ENCODE peak calls at places on chromosomes 2 and 18, in nine cellular contexts. G is 8988T; R is C1 segment of cervical spinal cord; Q is frontal cortex; V is activated CD4-positive, CD25-positive, alpha-beta regulatory T cell treated with anti-CD3 and anti-CD28 coated beads, Interleukin-2, amount 50 U/mL, for 72 hours; Z is GM10248; U is cardiac muscle cell; B is heart right ventricle; Y is LoVo. K is an unnamed sample.

GRCh38 chr18:23990474-23991410 is 23.8 kb upstream of the TTC39C start:
- DNase-seq in G (no peak), R (no peak), Q (no peak), V (no peak), Z (no peak), U (no peak), B (no peak), Y (no peak), K (no peak)

GRCh38 chr2:36371963-36372391 is 16.4 kb downstream of the CRIM1 start:
- DNase-seq in G (no peak), R (no peak), Q (no peak), V (no peak), Z (no peak), U (peak; percentile 92), B (no peak), Y (peak; percentile 57), K (no peak)

GRCh38 chr2:3864943-3865664 is 161.7 kb downstream of the DCDC2C start:
- DNase-seq in G (no peak), R (no peak), Q (no peak), V (no peak), Z (no peak), U (no peak), B (no peak), Y (no peak), K (peak; percentile 72)

GRCh38 chr2:105142239-105142638 is 99.3 kb upstream of the GPR45 start:
- DNase-seq in G (no peak), R (no peak), Q (no peak), V (no peak), Z (no peak), U (no peak), B (no peak), Y (no peak), K (no peak)

GRCh38 chr2:195092341-195092740 is 564.7 kb upstream of the SLC39A10 start:
- DNase-seq in G (no peak), R (no peak), Q (no peak), V (no peak), Z (no peak), U (no peak), B (no peak), Y (no peak), K (no peak)

GRCh38 chr2:120318626-120319025 is 27.3 kb upstream of the INHBB start:
- DNase-seq in G (no peak), R (peak; percentile 16), Q (peak; percentile 48), V (no peak), Z (no peak), U (peak; percentile 57), B (peak; percentile 67), Y (no peak), K (no peak)

GRCh38 chr2:157875720-157876065 is 437 bp downstream of the ACVR1 start:
- DNase-seq in G (no peak), R (peak; percentile 82), Q (no peak), V (peak; percentile 77), Z (peak; percentile 57), U (no peak), B (peak; percentile 68), Y (peak; percentile 47), K (peak; percentile 87)

GRCh38 chr2:105760191-105760590 is 15.5 kb downstream of the NCK2 start:
- DNase-seq in G (no peak), R (no peak), Q (no peak), V (no peak), Z (no peak), U (no peak), B (no peak), Y (no peak), K (no peak)

GRCh38 chr18:48814490-48815181 is 136.1 kb downstream of the SMAD7 start:
- DNase-seq in G (no peak), R (no peak), Q (no peak), V (peak; percentile 28), Z (no peak), U (no peak), B (no peak), Y (no peak), K (peak; percentile 36)

GRCh38 chr18:26103579-26103978 is 13.2 kb upstream of the SS18 start:
- DNase-seq in G (no peak), R (no peak), Q (no peak), V (no peak), Z (no peak), U (no peak), B (no peak), Y (no peak), K (no peak)

GRCh38 chr18:60113396-60113795 is 213.6 kb downstream of the PMAIP1 start:
- DNase-seq in G (no peak), R (no peak), Q (no peak), V (no peak), Z (no peak), U (no peak), B (no peak), Y (no peak), K (no peak)

GRCh38 chr2:191039616-191040015 is 25.6 kb upstream of the STAT1 start:
- DNase-seq in G (no peak), R (no peak), Q (no peak), V (no peak), Z (no peak), U (no peak), B (no peak), Y (no peak), K (no peak)

GRCh38 chr2:120863661-120864320 is 128.1 kb downstream of the GLI2 start:
- DNase-seq in G (peak; percentile 51), R (no peak), Q (no peak), V (no peak), Z (no peak), U (peak; percentile 77), B (no peak), Y (peak; percentile 81), K (peak; percentile 73)

GRCh38 chr2:82968381-82968780 is 1490.7 kb downstream of the SUCLG1 start:
- DNase-seq in G (no peak), R (no peak), Q (no peak), V (no peak), Z (no peak), U (peak; percentile 64), B (no peak), Y (no peak), K (no peak)

GRCh38 chr2:166516712-166517303 is 22.8 kb upstream of the SCN7A start:
- DNase-seq in G (no peak), R (no peak), Q (no peak), V (no peak), Z (no peak), U (peak; percentile 55), B (no peak), Y (no peak), K (no peak)

GRCh38 chr18:22467760-22468553 is 50.2 kb upstream of the CTAGE1 start:
- DNase-seq in G (no peak), R (no peak), Q (no peak), V (no peak), Z (no peak), U (peak; percentile 96), B (no peak), Y (peak; percentile 75), K (peak; percentile 87)

GRCh38 chr2:234853739-234854138 is 98.1 kb upstream of the SH3BP4 start:
- DNase-seq in G (no peak), R (no peak), Q (no peak), V (no peak), Z (no peak), U (no peak), B (no peak), Y (no peak), K (no peak)

GRCh38 chr2:2107140-2107539 is 223.9 kb downstream of the MYT1L start:
- DNase-seq in G (no peak), R (no peak), Q (no peak), V (no peak), Z (no peak), U (no peak), B (peak; percentile 44), Y (no peak), K (no peak)

GRCh38 chr18:24219561-24220317 is 80.9 kb downstream of the CABYR start:
- DNase-seq in G (no peak), R (peak; percentile 22), Q (no peak), V (no peak), Z (no peak), U (no peak), B (no peak), Y (no peak), K (no peak)

GRCh38 chr2:201568217-201568820 is 75.0 kb downstream of the TMEM237 start:
- DNase-seq in G (no peak), R (no peak), Q (no peak), V (no peak), Z (no peak), U (no peak), B (no peak), Y (no peak), K (no peak)

GRCh38 chr2:26462511-26463251 is 15.2 kb downstream of the OTOF start:
- DNase-seq in G (no peak), R (peak; percentile 35), Q (peak; percentile 70), V (no peak), Z (peak; percentile 44), U (peak; percentile 68), B (no peak), Y (no peak), K (peak; percentile 64)

GRCh38 chr2:231605607-231606091 is 13.0 kb downstream of the TEX44 start:
- DNase-seq in G (no peak), R (peak; percentile 80), Q (no peak), V (no peak), Z (no peak), U (no peak), B (peak; percentile 52), Y (no peak), K (no peak)

GRCh38 chr2:86027196-86027912 is 78.3 kb downstream of the POLR1A start:
- DNase-seq in G (no peak), R (no peak), Q (no peak), V (no peak), Z (no peak), U (no peak), B (no peak), Y (no peak), K (peak; percentile 40)

GRCh38 chr2:238988752-238989151 is 140.9 kb downstream of the TWIST2 start:
- DNase-seq in G (no peak), R (no peak), Q (no peak), V (no peak), Z (no peak), U (no peak), B (no peak), Y (no peak), K (no peak)

GRCh38 chr2:26887142-26887541 is 39.2 kb downstream of the DPYSL5 start:
- DNase-seq in G (no peak), R (peak; percentile 42), Q (no peak), V (no peak), Z (peak; percentile 39), U (no peak), B (peak; percentile 45), Y (no peak), K (no peak)

GRCh38 chr18:48455555-48456478 is 46.6 kb upstream of the ZBTB7C start:
- DNase-seq in G (no peak), R (no peak), Q (no peak), V (no peak), Z (no peak), U (peak; percentile 96), B (no peak), Y (peak; percentile 95), K (no peak)

GRCh38 chr2:151632993-151633592 is 101.2 kb downstream of the NEB start:
- DNase-seq in G (no peak), R (no peak), Q (no peak), V (no peak), Z (no peak), U (peak; percentile 47), B (no peak), Y (peak; percentile 3), K (no peak)

GRCh38 chr2:149166958-149167810 is 128.7 kb downstream of the LYPD6B start:
- DNase-seq in G (no peak), R (no peak), Q (no peak), V (no peak), Z (no peak), U (peak; percentile 26), B (no peak), Y (peak; percentile 5), K (no peak)

GRCh38 chr18:25235648-25236047 is 116.3 kb downstream of the ZNF521 start:
- DNase-seq in G (no peak), R (no peak), Q (no peak), V (no peak), Z (no peak), U (no peak), B (no peak), Y (no peak), K (no peak)